ENCODE peak calls at places on chromosomes 5 and 9, in four cellular contexts. X is WTC11; E is IMR-90; R is CD4-positive, alpha-beta T cell. J is an unnamed sample.

GRCh38 chr9:4689687-4690104 is 10.3 kb downstream of the CDC37L1 start:
- DNase-seq in X (no peak), R (no peak), E (peak), J (no peak)

GRCh38 chr9:18543406-18543965 is 69.5 kb downstream of the ADAMTSL1 start:
- DNase-seq in R (no peak), E (peak), X (no peak), J (no peak)

GRCh38 chr5:111234125-111234524 is 9.9 kb downstream of the CAMK4 start:
- DNase-seq in E (no peak), R (no peak), X (no peak), J (no peak)

GRCh38 chr9:119026120-119026519 is 343.1 kb downstream of the BRINP1 start:
- DNase-seq in X (no peak), R (no peak), E (no peak), J (no peak)

GRCh38 chr9:37622462-37622861 is 28.3 kb upstream of the FRMPD1 start:
- DNase-seq in X (no peak), R (no peak), E (peak), J (no peak)

GRCh38 chr5:127988149-127988755 is 95.3 kb upstream of the SLC12A2 start:
- DNase-seq in E (peak), R (no peak), X (no peak), J (no peak)

GRCh38 chr5:178796165-178796945 is 63.4 kb upstream of the ZNF354B start:
- DNase-seq in X (no peak), E (no peak), R (no peak), J (no peak)

GRCh38 chr5:102049517-102049916 is 246.6 kb downstream of the SLCO4C1 start:
- DNase-seq in R (no peak), E (no peak), X (no peak), J (no peak)

GRCh38 chr5:120366047-120366446 is 98.1 kb upstream of the PRR16 start:
- DNase-seq in X (no peak), R (no peak), E (peak), J (no peak)

GRCh38 chr9:33132249-33132772 is 34.8 kb downstream of the B4GALT1 start:
- DNase-seq in X (no peak), R (no peak), E (peak), J (no peak)

GRCh38 chr9:87703636-87704276 is 22.2 kb upstream of the CTSL start:
- DNase-seq in R (no peak), E (no peak), X (no peak), J (no peak)

GRCh38 chr5:168721966-168722365 is 142.8 kb upstream of the PANK3 start:
- DNase-seq in R (no peak), E (no peak), X (no peak), J (no peak)

GRCh38 chr9:70165006-70165602 is 93.7 kb upstream of the SMC5 start:
- DNase-seq in E (peak), R (no peak), X (no peak), J (no peak)

GRCh38 chr9:108756746-108757490 is 98.9 kb downstream of the ACTL7B start:
- DNase-seq in X (no peak), E (no peak), R (no peak), J (no peak)

GRCh38 chr9:85053206-85053605 is 383.7 kb downstream of the NTRK2 start:
- DNase-seq in R (no peak), X (no peak), E (no peak), J (no peak)

GRCh38 chr5:129857124-129857523 is 47.1 kb upstream of the CHSY3 start:
- DNase-seq in X (no peak), R (no peak), E (no peak), J (no peak)

GRCh38 chr9:137479315-137479861 is 20.3 kb upstream of the NSMF start:
- DNase-seq in E (peak), X (no peak), R (no peak), J (no peak)

GRCh38 chr9:128892223-128892892 is 10.4 kb downstream of the LRRC8A start:
- DNase-seq in E (peak), X (no peak), R (no peak), J (no peak)

GRCh38 chr5:172059661-172060100 is 53.2 kb upstream of the FBXW11 start:
- DNase-seq in X (no peak), R (no peak), E (no peak), J (no peak)

GRCh38 chr5:159149085-159149484 is 49.4 kb upstream of the EBF1 start:
- DNase-seq in E (no peak), R (no peak), X (no peak), J (no peak)

GRCh38 chr5:174482549-174482948 is 241.8 kb upstream of the MSX2 start:
- DNase-seq in E (no peak), R (no peak), X (no peak), J (no peak)

GRCh38 chr9:133703571-133704399 is 34.4 kb downstream of the SARDH start:
- DNase-seq in R (no peak), X (peak), E (no peak), J (peak)

GRCh38 chr5:106093149-106093548 is 1577.6 kb downstream of the EFNA5 start:
- DNase-seq in X (no peak), E (no peak), R (no peak), J (no peak)

GRCh38 chr5:73564644-73565165 is 734 bp downstream of the ANKRA2 start:
- DNase-seq in X (no peak), E (no peak), R (peak), J (no peak)

GRCh38 chr5:1661311-1661710 is 137.6 kb upstream of the LPCAT1 start:
- DNase-seq in R (no peak), E (no peak), X (no peak), J (no peak)

GRCh38 chr5:135225856-135226560 is 173.0 kb downstream of the MACROH2A1 start:
- DNase-seq in E (no peak), R (no peak), X (no peak), J (peak)

GRCh38 chr9:116193636-116194035 is 40.0 kb downstream of the PAPPA start:
- DNase-seq in X (no peak), R (no peak), E (peak), J (no peak)

GRCh38 chr5:157917909-157918809 is 59.2 kb upstream of the CLINT1 start:
- DNase-seq in R (peak), X (peak), E (peak), J (peak)

GRCh38 chr5:68730220-68731010 is 363.4 kb upstream of the SLC30A5 start:
- DNase-seq in R (no peak), X (no peak), E (peak), J (peak)

GRCh38 chr5:171470420-171470819 is 51.0 kb downstream of the FGF18 start:
- DNase-seq in X (no peak), R (no peak), E (no peak), J (no peak)

DNA sequence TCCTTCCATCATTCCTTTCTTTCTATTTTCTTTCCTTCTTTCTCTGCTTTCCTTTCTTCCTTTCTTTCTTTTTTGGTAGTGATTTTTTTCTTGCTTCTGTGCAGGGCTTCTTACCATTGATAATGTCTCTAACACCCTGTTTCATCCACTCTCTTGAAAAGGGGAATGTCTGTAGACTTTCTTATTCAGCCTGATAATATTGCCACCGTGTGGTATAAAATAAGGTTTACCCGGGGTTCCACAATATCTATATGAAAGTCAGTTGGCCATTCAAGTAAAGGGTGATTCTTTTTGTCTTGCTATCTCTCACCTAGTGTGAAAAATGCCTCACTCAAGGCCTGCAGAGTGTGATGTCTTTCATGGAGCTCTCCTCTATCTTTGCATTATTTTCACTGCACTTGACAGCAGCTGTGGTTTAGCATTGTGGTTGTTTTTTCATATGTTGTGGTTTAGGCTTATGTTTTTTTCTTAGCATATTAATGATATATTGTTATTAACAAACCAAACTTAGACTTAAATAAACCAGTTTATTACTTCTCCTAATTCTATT is 153.9 kb downstream of the CSNK1G3 start:
- DNase-seq in E (no peak), X (no peak), R (no peak), J (no peak)
- TF ChIP-seq CTCF in E (no peak), X (no peak), R (no peak), J (no peak)

GRCh38 chr9:127723013-127723412 is 7.1 kb downstream of the TTC16 start:
- DNase-seq in R (no peak), E (no peak), X (no peak), J (no peak)
- TF ChIP-seq CTCF in R (no peak), E (no peak), X (no peak), J (no peak)

DNA sequence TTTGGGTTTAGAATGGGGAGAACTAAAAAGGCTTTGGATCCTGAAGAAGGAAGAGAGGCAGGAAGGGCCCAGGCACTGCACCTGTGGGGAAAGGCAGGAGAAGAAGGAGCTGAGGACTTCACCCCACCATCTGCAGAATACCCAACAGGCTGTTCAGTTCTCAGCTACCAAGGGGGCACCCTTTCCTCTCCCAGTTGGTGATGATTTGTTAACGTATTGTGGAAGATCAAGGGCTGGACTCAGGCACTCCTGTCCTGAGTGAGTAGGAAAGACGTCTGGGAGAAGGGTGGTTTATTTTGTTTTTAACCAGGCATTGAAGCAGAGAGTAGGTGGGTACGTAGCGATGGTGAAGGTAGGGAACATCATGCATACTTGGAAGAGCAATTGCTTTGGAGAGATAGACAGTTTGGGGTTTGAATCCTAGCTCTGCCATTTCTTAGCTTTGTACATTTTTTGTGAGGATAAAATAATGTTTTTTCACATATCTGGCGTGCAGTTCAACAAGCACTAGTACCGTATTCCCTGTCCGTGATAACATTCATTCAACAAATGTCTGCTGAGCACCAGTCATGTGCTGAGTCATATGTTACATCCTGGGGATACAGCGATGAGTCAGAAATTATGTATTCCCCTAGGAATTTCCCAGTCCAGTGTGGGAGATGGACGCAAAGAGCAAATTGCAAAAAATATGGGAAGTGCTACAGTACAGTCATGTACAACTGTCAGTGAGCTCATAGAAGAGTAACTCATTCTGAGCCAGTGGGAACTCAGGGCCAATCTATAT is 2.1 kb downstream of the MSANTD3 start:
- DNase-seq in X (no peak), E (peak), R (no peak), J (no peak)
- TF ChIP-seq CTCF in X (no peak), E (peak), R (no peak), J (no peak)

GRCh38 chr9:26856413-26857032 is 36.1 kb downstream of the CAAP1 start:
- DNase-seq in X (peak), R (no peak), E (peak), J (peak)
- TF ChIP-seq CTCF in X (peak), R (no peak), E (peak), J (peak)

GRCh38 chr5:162248107-162248713 is 180.6 kb downstream of the GABRG2 start:
- DNase-seq in E (no peak), X (peak), R (no peak), J (peak)
- TF ChIP-seq CTCF in E (no peak), X (peak), R (no peak), J (peak)

DNA sequence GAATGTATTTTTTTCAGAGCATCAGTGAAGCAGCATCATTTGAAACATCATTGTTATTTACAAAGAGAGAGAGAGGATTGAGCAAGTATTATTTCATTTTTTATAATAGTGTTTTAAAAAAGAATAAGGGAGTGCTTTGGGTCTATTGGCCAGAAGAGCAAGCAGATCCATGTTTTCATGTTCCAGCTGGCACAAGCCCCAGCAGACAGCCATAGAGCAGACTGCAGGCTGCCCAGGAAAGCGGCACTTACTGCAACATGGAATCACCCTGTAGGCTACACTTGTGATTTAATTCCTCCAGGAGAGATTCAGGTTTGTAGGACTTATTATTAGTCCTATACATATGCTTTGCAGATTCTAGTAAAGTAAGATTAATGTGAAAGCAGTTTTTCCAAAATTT is 407.0 kb upstream of the GRAMD2B start:
- DNase-seq in R (no peak), E (no peak), X (no peak), J (no peak)
- TF ChIP-seq CTCF in R (no peak), E (no peak), X (no peak), J (no peak)

GRCh38 chr5:137498736-137499505 is at the start of gene SPOCK1:
- DNase-seq in E (peak), R (no peak), X (peak), J (peak)

GRCh38 chr5:137500616-137501225 is 1.6 kb upstream of the SPOCK1 start:
- DNase-seq in E (no peak), X (no peak), R (no peak), J (no peak)

GRCh38 chr5:137498301-137498735 is 808 bp downstream of the SPOCK1 start:
- DNase-seq in X (peak), E (no peak), R (no peak), J (peak)

GRCh38 chr5:137496919-137497318 is 2.2 kb downstream of the SPOCK1 start:
- DNase-seq in X (no peak), E (no peak), R (no peak), J (no peak)

DNA sequence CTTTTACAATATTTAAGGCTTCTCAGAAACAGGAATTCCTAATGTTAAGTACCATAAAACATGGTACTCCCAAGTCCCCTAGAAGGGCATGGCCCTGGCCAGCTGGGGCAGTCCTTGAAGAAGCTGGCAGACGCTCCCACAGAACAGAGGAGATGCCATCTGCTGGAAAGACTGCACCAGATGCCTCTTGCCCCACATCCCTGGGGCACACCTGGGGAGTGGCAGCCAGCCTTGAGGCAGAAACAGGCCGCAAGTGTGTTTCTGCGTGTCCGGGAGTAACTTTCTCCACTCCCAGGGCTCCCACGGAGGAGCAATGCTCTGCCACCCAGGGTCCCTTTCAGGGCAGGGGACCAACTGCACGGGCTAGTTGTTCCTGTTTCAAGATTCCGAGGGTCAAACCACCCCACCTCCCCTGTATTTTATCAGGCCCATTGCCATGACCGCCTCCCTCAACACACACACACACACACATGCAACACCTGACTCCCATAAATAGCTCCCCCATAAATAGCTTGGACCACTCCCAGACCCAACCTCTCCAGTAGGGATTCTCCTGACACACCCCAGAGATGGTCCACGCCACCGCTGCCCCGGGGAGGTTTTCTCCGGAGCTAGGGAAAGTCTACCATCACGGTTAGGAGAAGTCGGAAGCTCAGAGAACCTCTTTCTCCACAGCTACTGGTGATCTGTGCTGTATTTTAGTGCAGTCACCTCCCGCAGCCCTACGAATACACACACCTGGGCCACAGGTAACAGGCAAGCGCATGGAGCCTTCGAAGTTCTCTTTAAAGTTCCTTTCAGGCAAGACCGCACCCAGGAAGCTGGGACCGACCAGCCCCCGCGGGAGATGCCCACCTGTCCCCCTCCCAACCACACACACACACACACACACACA is 1.5 kb downstream of the SPOCK1 start:
- DNase-seq in E (no peak), R (no peak), X (no peak), J (no peak)
- TF ChIP-seq CTCF in E (no peak), R (no peak), X (no peak), J (no peak)

DNA sequence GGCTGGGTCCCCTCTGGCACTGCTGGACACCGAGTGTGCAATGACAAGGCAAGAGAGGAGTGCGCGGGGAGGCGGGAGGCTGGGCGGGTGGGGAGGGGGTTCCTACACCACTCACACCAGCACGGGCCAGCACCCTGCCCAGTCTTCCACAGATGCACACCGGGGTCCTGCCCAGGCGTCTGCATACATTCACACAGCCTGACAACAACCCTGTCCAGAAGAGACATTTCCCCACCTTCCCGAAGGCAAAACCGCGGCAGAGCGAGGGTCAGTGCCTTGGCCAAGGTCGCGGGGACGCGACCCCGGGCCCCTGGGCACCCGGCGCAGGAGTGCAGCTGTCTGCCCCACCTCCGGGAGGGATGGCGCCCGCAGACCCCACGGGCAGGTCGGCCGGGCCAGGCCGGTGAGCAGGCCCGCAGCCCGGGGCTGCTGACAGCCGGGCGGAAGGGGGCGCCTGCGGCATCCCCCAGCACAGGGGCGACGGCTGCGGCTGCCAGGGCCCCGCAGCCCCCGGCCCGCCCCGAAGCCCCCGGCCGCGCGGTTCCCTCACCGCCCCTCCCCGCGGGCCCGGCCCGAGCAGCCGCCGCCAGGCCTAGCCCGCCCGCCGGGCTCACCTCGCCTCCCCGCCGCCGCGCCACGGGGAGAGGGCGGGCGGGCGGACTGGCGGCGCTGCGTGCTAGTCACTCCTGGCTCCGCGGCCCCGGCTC is 496 bp downstream of the MAPK9 start:
- DNase-seq in X (peak), E (no peak), R (no peak), J (peak)
- TF ChIP-seq CTCF in X (no peak), E (peak), R (peak), J (no peak)

J was measured in glutamatergic neuron.